ENCODE peak calls at places on chromosomes 3 and 15, in five cellular contexts. C is H1, M is endothelial cell of umbilical vein, F is keratinocyte, D is astrocyte. J is an unnamed sample.

GRCh38 chr3:147793841-147794240 is 384.7 kb downstream of the ZIC1 start:
- DNase-seq in C (no peak), M (peak), F (no peak), D (peak), J (peak)

GRCh38 chr3:46442591-46443530 is 21.8 kb downstream of the LTF start:
- DNase-seq in C (no peak), M (no peak), F (peak), D (peak), J (peak)

GRCh38 chr15:72009207-72009606 is 108.7 kb downstream of the MYO9A start:
- DNase-seq in C (no peak), M (no peak), F (no peak), D (no peak), J (no peak)

GRCh38 chr15:34364041-34364440 is 3.0 kb downstream of the LPCAT4 start:
- DNase-seq in C (no peak), M (no peak), F (no peak), D (no peak), J (no peak)

GRCh38 chr3:57062119-57062631 is 1.7 kb downstream of the SPATA12 start:
- DNase-seq in C (peak), M (peak), F (no peak), D (no peak), J (no peak)

GRCh38 chr3:170027691-170028102 is 10.1 kb upstream of the GPR160 start:
- DNase-seq in C (no peak), M (no peak), F (no peak), D (no peak), J (no peak)

GRCh38 chr15:73931441-73931840 is 5.2 kb downstream of the LOXL1 start:
- DNase-seq in C (no peak), M (no peak), F (no peak), D (no peak), J (no peak)

GRCh38 chr3:188956839-188957489 is 214.8 kb upstream of the TPRG1 start:
- DNase-seq in C (no peak), M (peak), F (peak), D (peak), J (peak)

GRCh38 chr3:8554725-8555621 is 53.4 kb downstream of the LMCD1 start:
- DNase-seq in C (no peak), M (no peak), F (no peak), D (peak), J (peak)

GRCh38 chr3:184037816-184038215 is 6.3 kb downstream of the HTR3D start:
- DNase-seq in C (no peak), M (no peak), F (no peak), D (no peak), J (no peak)
- H3K27ac ChIP-seq in C (no peak), M (no peak), F (no peak), D (no peak), J (no peak)

DNA sequence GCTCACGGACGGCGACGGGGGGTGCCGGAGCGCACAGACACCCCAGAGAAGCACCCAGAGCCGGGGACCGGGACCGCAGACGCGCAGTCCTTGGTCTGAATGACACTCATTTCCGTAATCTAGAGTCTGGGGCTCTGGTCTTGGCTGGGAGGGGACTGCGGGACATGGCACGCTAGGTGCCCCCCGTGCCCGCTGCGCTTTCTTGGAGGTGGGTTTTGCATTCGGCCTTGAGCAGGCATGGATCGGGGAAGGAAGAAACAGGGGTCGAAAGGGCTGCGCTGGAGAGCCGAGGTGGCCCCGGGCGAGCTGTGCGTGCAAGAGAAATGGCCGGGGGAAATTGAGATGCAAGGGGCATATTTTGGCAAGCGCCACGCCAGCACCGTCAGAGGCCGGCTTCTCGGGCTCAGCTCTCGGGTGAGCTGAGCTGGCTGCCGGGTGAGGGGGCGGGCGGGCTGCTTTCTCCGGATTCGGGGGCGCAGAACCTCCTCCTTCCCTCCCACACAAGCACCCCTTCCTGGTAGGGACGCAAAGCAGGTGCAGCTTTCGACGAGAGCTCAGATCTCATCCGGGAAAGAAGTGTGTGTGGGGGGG is 867 bp upstream of the NTRK3 start:
- DNase-seq in C (peak), M (no peak), F (no peak), D (no peak), J (no peak)
- TF ChIP-seq EZH2 in C (no peak), M (no peak), F (peak), D (peak), J (peak)

GRCh38 chr3:32815812-32816438 is 1.9 kb upstream of the TRIM71 start:
- DNase-seq in C (no peak), M (no peak), F (no peak), D (no peak), J (no peak)
- H3K4me2 ChIP-seq in C (peak), M (no peak), F (no peak), D (no peak), J (no peak)

DNA sequence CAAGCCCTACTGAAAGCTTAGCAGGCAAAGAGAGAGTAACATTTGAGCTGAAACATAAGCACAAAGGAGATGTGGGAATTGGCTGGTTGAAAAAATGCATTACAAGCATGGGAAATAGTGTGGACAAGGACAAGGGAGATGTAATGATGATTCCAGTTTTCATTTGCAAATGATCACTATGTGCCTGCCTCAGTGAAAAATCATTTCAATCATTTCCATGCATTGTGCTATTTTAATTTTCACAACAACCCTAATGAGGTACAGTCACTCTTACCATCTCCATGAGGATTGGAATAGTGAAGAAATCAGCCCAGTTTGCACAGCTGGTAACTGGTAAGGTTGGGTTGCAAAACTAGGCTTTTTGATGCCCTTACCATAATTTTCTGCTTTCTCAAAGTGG is 123.2 kb downstream of the ARNT2 start:
- DNase-seq in C (no peak), M (no peak), F (no peak), D (no peak), J (no peak)
- H3K27ac ChIP-seq in C (no peak), M (no peak), F (no peak), D (no peak), J (peak)

GRCh38 chr3:27714692-27715453 is 7.2 kb downstream of the EOMES start:
- DNase-seq in C (peak), M (no peak), F (no peak), D (no peak), J (no peak)

GRCh38 chr3:27715863-27716262 is 6.3 kb downstream of the EOMES start:
- DNase-seq in C (no peak), M (no peak), F (no peak), D (no peak), J (no peak)

GRCh38 chr3:27714101-27714526 is 8.0 kb downstream of the EOMES start:
- DNase-seq in C (no peak), M (no peak), F (no peak), D (no peak), J (no peak)

GRCh38 chr3:27716309-27716708 is 5.8 kb downstream of the EOMES start:
- DNase-seq in C (no peak), M (no peak), F (no peak), D (no peak), J (no peak)

GRCh38 chr3:27715454-27715806 is 6.7 kb downstream of the EOMES start:
- DNase-seq in C (no peak), M (no peak), F (no peak), D (no peak), J (no peak)
- TF ChIP-seq EZH2 in C (no peak), M (no peak), F (no peak), D (no peak), J (no peak)

DNA sequence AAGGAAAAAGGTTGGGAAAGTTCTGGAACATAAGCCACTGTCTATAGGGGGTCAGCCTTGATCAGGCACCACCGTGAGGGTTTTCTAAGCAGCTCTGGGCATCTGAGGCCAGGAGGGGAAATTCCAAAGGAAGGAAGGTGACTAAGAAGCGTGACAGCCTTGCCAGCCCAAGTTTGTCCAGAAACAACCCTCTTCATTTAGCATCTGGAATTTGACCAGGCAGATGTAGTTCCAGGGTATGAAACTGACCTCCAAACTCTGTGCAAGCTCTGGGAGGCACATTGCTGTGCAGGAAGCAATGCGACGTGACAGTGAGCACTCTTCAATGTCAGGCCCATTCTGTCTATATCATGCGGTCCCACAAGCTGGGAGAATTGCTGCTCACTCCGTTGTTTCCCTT is 85.4 kb upstream of the TPM1 start:
- DNase-seq in C (no peak), M (peak), F (no peak), D (no peak), J (no peak)
- H3K4me2 ChIP-seq in C (no peak), M (peak), F (no peak), D (no peak), J (no peak)

DNA sequence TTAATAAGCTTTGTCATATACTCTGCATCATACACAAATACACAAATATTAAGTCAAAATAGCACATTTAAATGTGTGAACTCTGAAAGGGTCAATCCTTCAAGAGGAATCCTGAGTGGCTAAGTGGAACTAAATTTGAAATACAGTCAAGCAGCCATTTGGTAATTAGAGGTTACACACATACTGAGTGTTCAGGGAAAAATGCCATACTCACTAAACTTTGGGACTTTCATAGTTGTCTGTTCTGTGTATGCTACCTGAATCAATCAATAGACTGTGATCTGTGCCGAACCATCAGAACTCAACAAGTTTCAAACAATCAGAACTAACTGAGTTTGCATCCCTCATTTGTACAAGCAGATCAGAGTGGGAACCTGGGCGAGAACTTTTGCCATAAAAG is 15.3 kb downstream of the ANKRD28 start:
- DNase-seq in C (no peak), M (no peak), F (no peak), D (no peak), J (no peak)
- H3K27ac ChIP-seq in C (no peak), M (no peak), F (peak), D (peak), J (peak)

DNA sequence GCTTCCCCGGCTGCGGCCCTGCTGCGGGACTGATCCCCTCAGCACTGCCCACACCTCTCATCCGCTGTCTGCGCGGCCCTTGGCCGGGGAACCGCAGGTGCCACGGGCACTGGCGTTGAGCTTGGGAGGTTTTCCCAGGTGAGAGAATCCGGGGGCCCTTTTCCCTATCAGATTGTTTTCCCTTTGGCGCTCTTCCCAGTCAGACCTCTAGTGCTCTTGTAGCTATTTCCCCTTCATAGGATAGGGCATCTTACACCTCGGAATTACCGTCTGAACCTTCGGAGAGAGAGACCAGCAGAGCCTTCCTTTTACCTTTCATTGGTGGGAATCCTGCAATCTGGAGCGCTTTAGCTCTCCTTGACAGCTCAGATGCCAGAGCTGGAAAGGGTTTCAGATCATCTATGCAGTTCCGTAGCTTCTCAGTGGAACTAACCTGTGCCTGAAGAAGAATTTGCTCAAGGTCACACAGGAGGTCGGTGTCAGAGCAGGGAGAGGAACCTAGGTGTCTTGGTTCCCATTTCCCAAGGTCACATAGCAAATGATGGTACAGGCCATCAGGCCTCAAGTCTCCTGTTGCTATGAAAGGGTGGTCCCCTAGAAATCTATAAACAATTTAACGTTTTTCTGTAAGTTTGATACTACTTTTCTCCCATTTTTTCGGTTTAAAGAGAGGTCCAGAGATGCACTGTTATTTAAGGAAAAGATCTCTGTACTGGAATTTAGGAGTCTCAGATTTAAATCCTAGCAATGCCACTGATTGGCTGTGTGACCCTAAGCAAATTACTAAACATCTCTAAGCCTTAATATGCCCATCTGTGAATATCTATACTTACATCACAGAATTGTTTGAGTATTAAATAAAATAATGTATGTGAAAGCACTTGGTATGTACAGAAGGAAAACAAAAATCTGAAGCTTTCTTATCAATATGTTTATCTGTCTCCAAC is 916 bp downstream of the IDH3A start:
- DNase-seq in C (no peak), M (peak), F (no peak), D (no peak), J (peak)
- TF ChIP-seq EZH2 in C (no peak), M (no peak), F (no peak), D (no peak), J (no peak)

DNA sequence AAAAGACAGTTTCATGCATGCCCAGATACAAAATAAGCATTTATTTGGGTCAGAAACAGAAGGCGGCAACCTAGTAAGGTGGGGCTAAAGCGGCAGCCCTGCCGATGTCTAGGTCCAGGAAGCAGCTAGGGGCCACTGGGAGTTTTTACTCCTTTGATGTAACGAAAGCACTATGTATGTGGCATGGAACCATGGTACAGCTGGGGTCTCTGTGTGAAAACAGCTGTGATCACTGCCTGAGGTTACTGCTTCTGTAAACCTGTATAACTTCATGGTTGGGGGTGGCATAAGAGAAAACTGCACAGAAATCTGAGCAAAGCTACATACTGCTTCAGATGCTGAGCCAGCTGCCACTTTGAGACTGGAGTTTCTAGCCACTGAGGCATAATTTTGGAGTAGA is 119.5 kb downstream of the ZNF280D start:
- DNase-seq in C (no peak), M (no peak), F (no peak), D (no peak), J (no peak)
- H3K4me2 ChIP-seq in C (no peak), M (no peak), F (no peak), D (no peak), J (no peak)

DNA sequence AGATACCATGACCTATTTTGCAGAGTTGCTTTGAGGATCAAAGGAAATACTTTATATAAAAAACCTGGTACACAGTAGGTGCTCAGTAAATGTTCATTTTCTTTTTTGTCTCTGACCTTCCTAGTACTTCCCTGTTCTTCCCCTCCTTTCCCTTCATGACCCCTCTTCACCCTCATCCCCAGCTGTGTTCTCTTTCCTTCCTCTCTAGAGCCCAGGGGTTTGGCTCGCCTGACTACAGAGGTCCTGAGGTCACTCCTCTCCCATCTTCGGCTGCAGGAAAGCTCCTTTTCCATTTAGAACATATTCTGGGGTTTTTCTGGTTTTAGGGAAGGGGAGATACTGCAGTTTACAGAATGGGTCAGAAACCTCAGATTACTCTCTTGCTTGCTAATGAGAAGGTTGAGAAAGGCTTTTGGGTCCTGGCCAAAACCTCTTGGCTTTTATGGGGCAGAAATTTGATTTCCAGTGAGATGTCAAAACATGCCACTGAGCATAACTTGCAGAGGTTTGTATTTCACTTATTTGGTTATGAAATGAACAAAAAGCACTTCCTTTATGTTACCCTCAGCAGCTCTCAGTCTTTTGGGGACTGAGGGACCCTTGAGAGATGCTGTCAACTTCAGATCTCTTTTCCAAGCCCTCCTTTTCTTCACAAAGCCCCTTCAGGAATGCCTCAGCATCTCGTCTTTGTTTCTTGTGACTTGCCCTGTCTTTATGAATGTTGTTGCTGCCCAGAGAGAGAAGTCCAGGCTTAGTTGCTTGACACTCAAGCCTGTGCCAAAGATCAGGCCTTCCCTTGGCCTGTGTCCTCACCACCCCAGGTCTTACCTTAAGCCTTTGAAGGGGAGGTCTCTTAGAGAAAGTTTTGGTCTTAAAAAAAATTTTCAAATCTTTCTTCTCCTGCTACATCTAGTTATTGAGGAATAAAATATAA is 121.7 kb upstream of the TPM1 start:
- DNase-seq in C (no peak), M (no peak), F (no peak), D (peak), J (peak)
- H3K27ac ChIP-seq in C (no peak), M (no peak), F (no peak), D (no peak), J (no peak)